ENCODE peak calls at places on chromosomes 13 and 19, in six cellular contexts. N, B, S, R, M and D are unnamed samples.

GRCh38 chr13:105341758-105342157 is 1193.7 kb downstream of the EFNB2 start:
- DNase-seq in N (no peak), B (no peak), S (no peak), R (no peak), M (no peak), D (no peak)

GRCh38 chr19:58372311-58373133 is 8.3 kb downstream of the ZNF837 start:
- DNase-seq in N (no peak), B (peak; percentile 15), S (no peak), R (no peak), M (no peak), D (no peak)

GRCh38 chr19:8302357-8302691 is 5.8 kb downstream of the CD320 start:
- DNase-seq in N (no peak), B (no peak), S (no peak), R (peak; percentile 32), M (no peak), D (no peak)

GRCh38 chr19:19304186-19304975 is 15.9 kb downstream of the SUGP1 start:
- DNase-seq in N (no peak), B (no peak), S (no peak), R (no peak), M (no peak), D (no peak)

GRCh38 chr19:43798026-43798545 is 4.2 kb downstream of the LYPD5 start:
- DNase-seq in N (no peak), B (no peak), S (no peak), R (no peak), M (no peak), D (no peak)

GRCh38 chr19:5321851-5322681 is 18.5 kb downstream of the PTPRS start:
- DNase-seq in N (no peak), B (no peak), S (peak; percentile 50), R (peak; percentile 18), M (no peak), D (no peak)

GRCh38 chr19:46713781-46714522 is 3.0 kb downstream of the PRKD2 start:
- DNase-seq in N (peak; percentile 77), B (peak; percentile 96), S (peak; percentile 44), R (peak; percentile 99), M (peak; percentile 25), D (peak; percentile 96)

GRCh38 chr13:91135949-91136348 is 211.5 kb upstream of the MIR17HG start:
- DNase-seq in N (no peak), B (no peak), S (no peak), R (no peak), M (no peak), D (no peak)

GRCh38 chr13:39684531-39685137 is 29.2 kb downstream of the COG6 start:
- DNase-seq in N (peak; percentile 67), B (no peak), S (peak; percentile 62), R (no peak), M (peak; percentile 4), D (no peak)

GRCh38 chr13:25980255-25980654 is 71.6 kb downstream of the SHISA2 start:
- DNase-seq in N (no peak), B (no peak), S (peak; percentile 50), R (no peak), M (no peak), D (no peak)
- TF ChIP-seq CTCF in N (no peak), B (no peak), S (peak; percentile 39), R (no peak), M (peak; percentile 44), D (no peak)

GRCh38 chr19:13060233-13060963 is 42.3 kb downstream of the LYL1 start:
- DNase-seq in N (peak; percentile 54), B (no peak), S (no peak), R (peak; percentile 55), M (no peak), D (no peak)

GRCh38 chr19:13060964-13061927 is 41.4 kb downstream of the LYL1 start:
- DNase-seq in N (peak; percentile 79), B (peak; percentile 91), S (peak; percentile 92), R (peak; percentile 92), M (no peak), D (peak; percentile 86)

GRCh38 chr19:13057744-13058143 is 44.9 kb downstream of the LYL1 start:
- DNase-seq in N (no peak), B (no peak), S (no peak), R (no peak), M (no peak), D (no peak)

GRCh38 chr19:13057147-13057572 is 45.5 kb downstream of the LYL1 start:
- DNase-seq in N (no peak), B (no peak), S (no peak), R (no peak), M (no peak), D (no peak)

DNA sequence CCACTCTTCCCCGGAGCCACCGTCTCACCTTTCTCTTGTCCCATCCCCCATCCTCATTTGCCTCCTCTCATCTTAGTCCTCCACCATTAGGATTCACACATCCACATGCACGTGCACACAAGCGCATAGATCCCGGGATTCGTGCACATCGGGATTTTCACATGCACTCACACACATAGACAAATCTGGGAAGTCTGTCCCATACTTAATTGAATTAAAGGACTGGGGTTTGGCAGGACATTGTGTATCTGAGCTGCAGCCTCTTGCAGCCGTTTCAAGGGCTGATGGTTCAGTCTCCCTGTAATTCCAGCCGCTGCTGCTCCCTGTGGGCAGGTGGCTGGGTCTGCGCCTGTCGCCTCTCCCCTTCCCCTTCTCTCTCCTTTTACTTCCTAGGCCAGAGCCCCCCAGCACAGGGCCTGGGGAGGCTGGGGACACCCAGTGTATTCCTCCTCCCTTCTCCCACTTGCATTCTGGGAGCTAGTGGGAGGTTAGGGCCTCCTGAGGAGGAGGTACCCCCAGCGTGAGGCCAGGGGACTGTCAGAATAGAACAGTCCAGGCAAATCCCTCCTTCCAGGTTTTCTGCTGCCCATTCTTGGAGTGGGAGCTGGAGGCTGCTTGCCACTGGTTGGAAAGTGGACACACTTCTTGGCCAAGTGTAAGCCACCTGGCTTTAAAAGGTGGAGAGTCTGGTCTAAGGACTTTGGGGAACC is 43.6 kb downstream of the LYL1 start:
- DNase-seq in N (no peak), B (no peak), S (no peak), R (no peak), M (no peak), D (no peak)
- TF ChIP-seq CTCF in N (peak; percentile 12), B (no peak), S (peak; percentile 14), R (no peak), M (no peak), D (no peak)

DNA sequence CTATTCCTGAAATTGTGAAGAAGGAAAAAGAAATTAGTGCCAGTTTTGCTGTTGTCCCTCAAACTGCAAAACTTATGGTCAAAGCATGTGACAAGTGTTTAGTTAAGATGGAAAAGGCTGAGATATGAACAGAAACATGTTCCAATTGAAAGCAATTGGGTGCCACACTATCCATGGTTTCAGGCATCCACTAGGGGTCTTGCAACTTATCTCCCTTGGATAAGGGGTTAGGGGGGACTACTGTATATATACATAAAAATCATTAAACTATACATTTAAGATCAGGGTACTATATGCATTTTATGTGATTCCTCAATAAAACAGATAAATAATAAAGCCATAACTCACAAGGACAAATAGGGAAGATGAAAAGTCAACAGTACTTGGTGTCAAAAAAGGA is 8.3 kb downstream of the SPART start:
- DNase-seq in N (no peak), B (no peak), S (no peak), R (no peak), M (no peak), D (no peak)
- TF ChIP-seq CTCF in N (no peak), B (no peak), S (no peak), R (no peak), M (no peak), D (no peak)

GRCh38 chr13:112225429-112226090 is 150.6 kb upstream of the SPACA7 start:
- DNase-seq in N (no peak), B (no peak), S (no peak), R (no peak), M (no peak), D (no peak)
- TF ChIP-seq CTCF in N (no peak), B (no peak), S (no peak), R (no peak), M (no peak), D (no peak)

GRCh38 chr13:114151565-114152284 is 19.3 kb upstream of the RASA3 start:
- DNase-seq in N (no peak), B (peak; percentile 35), S (peak; percentile 32), R (peak; percentile 93), M (no peak), D (peak; percentile 92)
- TF ChIP-seq CTCF in N (no peak), B (no peak), S (peak; percentile 21), R (no peak), M (no peak), D (peak; percentile 29)

GRCh38 chr13:73844986-73845385 is 289.2 kb downstream of the KLF12 start:
- DNase-seq in N (peak; percentile 47), B (no peak), S (no peak), R (no peak), M (no peak), D (no peak)
- TF ChIP-seq CTCF in N (no peak), B (no peak), S (no peak), R (no peak), M (no peak), D (no peak)